ENCODE peak calls at places on chromosome 14, in seven cellular contexts. One of them, this sample, is unnamed.
A peak's percentile ranks its signal among the peaks of the same experiment; 100 is the strongest.

GRCh38 chr14:91409991-91410401 is 7.6 kb downstream of the CCDC88C start:
- DNase-seq in SK-N-SH: no peak
- DNase-seq in GM12878: no peak
- DNase-seq in HCT116: no peak
- DNase-seq in K562: no peak
- DNase-seq in H1: no peak
- DNase-seq in HepG2: no peak
- DNase-seq in this sample: no peak

GRCh38 chr14:93984987-93985410 is 8.6 kb upstream of the ASB2 start:
- DNase-seq in SK-N-SH: peak; percentile 47
- DNase-seq in GM12878: no peak
- DNase-seq in HCT116: peak; percentile 60
- DNase-seq in K562: peak; percentile 32
- DNase-seq in H1: no peak
- DNase-seq in HepG2: peak; percentile 77
- DNase-seq in this sample: peak; percentile 52

GRCh38 chr14:53391156-53391555 is 238.0 kb upstream of the DDHD1 start:
- DNase-seq in SK-N-SH: no peak
- DNase-seq in GM12878: no peak
- DNase-seq in HCT116: peak; percentile 72
- DNase-seq in K562: no peak
- DNase-seq in H1: no peak
- DNase-seq in HepG2: peak; percentile 13
- DNase-seq in this sample: no peak

GRCh38 chr14:70812124-70812818 is 3.0 kb upstream of the MAP3K9 start:
- DNase-seq in SK-N-SH: no peak
- DNase-seq in GM12878: no peak
- DNase-seq in HCT116: no peak
- DNase-seq in K562: no peak
- DNase-seq in H1: no peak
- DNase-seq in HepG2: no peak
- DNase-seq in this sample: peak; percentile 89

GRCh38 chr14:104639889-104640548 is 35.4 kb upstream of the TMEM179 start:
- DNase-seq in SK-N-SH: peak; percentile 97
- DNase-seq in GM12878: no peak
- DNase-seq in HCT116: peak; percentile 27
- DNase-seq in K562: peak; percentile 80
- DNase-seq in H1: peak; percentile 53
- DNase-seq in HepG2: peak; percentile 32
- DNase-seq in this sample: peak; percentile 96

GRCh38 chr14:90445011-90445410 is 48.2 kb downstream of the CALM1 start:
- DNase-seq in SK-N-SH: no peak
- DNase-seq in GM12878: no peak
- DNase-seq in HCT116: no peak
- DNase-seq in K562: peak; percentile 17
- DNase-seq in H1: no peak
- DNase-seq in HepG2: no peak
- DNase-seq in this sample: peak; percentile 60

GRCh38 chr14:51020024-51020710 is 74.7 kb downstream of the TRIM9 start:
- DNase-seq in SK-N-SH: peak; percentile 73
- DNase-seq in GM12878: no peak
- DNase-seq in HCT116: no peak
- DNase-seq in K562: no peak
- DNase-seq in H1: no peak
- DNase-seq in HepG2: no peak
- DNase-seq in this sample: no peak

GRCh38 chr14:42378880-42379279 is 772.2 kb downstream of the LRFN5 start:
- DNase-seq in SK-N-SH: no peak
- DNase-seq in GM12878: no peak
- DNase-seq in HCT116: no peak
- DNase-seq in K562: no peak
- DNase-seq in H1: no peak
- DNase-seq in HepG2: no peak
- DNase-seq in this sample: no peak

GRCh38 chr14:79378020-79378419 is 833.3 kb downstream of the DIO2 start:
- DNase-seq in SK-N-SH: no peak
- DNase-seq in GM12878: no peak
- DNase-seq in HCT116: no peak
- DNase-seq in K562: no peak
- DNase-seq in H1: peak; percentile 59
- DNase-seq in HepG2: no peak
- DNase-seq in this sample: no peak

GRCh38 chr14:30573203-30573814 is 14.4 kb downstream of the G2E3 start:
- DNase-seq in SK-N-SH: no peak
- DNase-seq in GM12878: no peak
- DNase-seq in HCT116: no peak
- DNase-seq in K562: no peak
- DNase-seq in H1: no peak
- DNase-seq in HepG2: no peak
- DNase-seq in this sample: peak; percentile 27

GRCh38 chr14:22768947-22769346 is 2.5 kb downstream of the OXA1L start:
- DNase-seq in SK-N-SH: no peak
- DNase-seq in GM12878: no peak
- DNase-seq in HCT116: no peak
- DNase-seq in K562: no peak
- DNase-seq in H1: no peak
- DNase-seq in HepG2: no peak
- DNase-seq in this sample: no peak

GRCh38 chr14:60485057-60485599 is 735 bp downstream of the C14orf39 start:
- DNase-seq in SK-N-SH: no peak
- DNase-seq in GM12878: no peak
- DNase-seq in HCT116: no peak
- DNase-seq in K562: peak; percentile 15
- DNase-seq in H1: no peak
- DNase-seq in HepG2: no peak
- DNase-seq in this sample: no peak

DNA sequence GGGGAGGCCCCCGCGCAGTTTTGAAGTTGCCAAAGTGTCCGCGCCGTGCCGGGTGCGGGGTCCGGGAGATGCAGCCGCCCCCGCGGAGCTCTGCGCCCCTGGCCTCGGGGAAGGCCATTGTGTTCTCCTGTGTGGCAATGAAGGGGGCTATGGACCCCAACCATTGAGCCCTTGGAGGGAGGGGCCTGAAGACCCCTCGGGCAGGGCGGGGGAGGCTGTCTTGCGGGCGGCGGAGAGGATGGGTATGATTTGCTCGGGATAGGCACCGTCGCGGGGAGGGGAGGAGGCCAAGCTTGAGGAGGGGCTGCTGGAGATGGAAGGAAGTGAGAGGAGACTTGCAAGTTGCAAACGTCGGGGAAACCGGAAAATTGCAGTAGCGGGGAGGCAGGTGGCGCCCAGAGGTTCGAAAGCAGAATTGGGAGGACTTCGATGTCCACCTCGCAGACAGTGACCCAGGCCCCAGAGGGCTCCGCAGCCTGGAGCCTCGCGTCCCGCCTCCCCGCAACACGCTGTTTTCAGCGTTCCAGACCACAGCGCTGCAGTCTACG is 25.4 kb downstream of the BCL11B start:
- DNase-seq in SK-N-SH: no peak
- DNase-seq in GM12878: no peak
- DNase-seq in HCT116: no peak
- DNase-seq in K562: no peak
- DNase-seq in H1: no peak
- DNase-seq in HepG2: no peak
- DNase-seq in this sample: no peak
- TF ChIP-seq JUND in SK-N-SH: no peak
- TF ChIP-seq JUND in GM12878: no peak
- TF ChIP-seq JUND in HCT116: no peak
- TF ChIP-seq JUND in K562: no peak
- TF ChIP-seq JUND in H1: no peak
- TF ChIP-seq JUND in HepG2: no peak
- TF ChIP-seq JUND in this sample: no peak

GRCh38 chr14:100030441-100031153 is 34.6 kb upstream of the EVL start:
- DNase-seq in SK-N-SH: no peak
- DNase-seq in GM12878: no peak
- DNase-seq in HCT116: no peak
- DNase-seq in K562: no peak
- DNase-seq in H1: no peak
- DNase-seq in HepG2: no peak
- DNase-seq in this sample: no peak
- TF ChIP-seq JUND in SK-N-SH: peak; percentile 12
- TF ChIP-seq JUND in GM12878: no peak
- TF ChIP-seq JUND in HCT116: no peak
- TF ChIP-seq JUND in K562: no peak
- TF ChIP-seq JUND in H1: no peak
- TF ChIP-seq JUND in HepG2: no peak
- TF ChIP-seq JUND in this sample: no peak

GRCh38 chr14:74459289-74459946 is 33.4 kb upstream of the SYNDIG1L start:
- DNase-seq in SK-N-SH: peak; percentile 54
- DNase-seq in GM12878: no peak
- DNase-seq in HCT116: no peak
- DNase-seq in K562: peak; percentile 44
- DNase-seq in H1: peak; percentile 33
- DNase-seq in HepG2: peak; percentile 24
- DNase-seq in this sample: no peak
- TF ChIP-seq JUND in SK-N-SH: no peak
- TF ChIP-seq JUND in GM12878: no peak
- TF ChIP-seq JUND in HCT116: no peak
- TF ChIP-seq JUND in K562: peak; percentile 75
- TF ChIP-seq JUND in H1: peak; percentile 91
- TF ChIP-seq JUND in HepG2: no peak
- TF ChIP-seq JUND in this sample: no peak

GRCh38 chr14:100711493-100711892 is 15.2 kb upstream of the DLK1 start:
- DNase-seq in SK-N-SH: no peak
- DNase-seq in GM12878: no peak
- DNase-seq in HCT116: no peak
- DNase-seq in K562: no peak
- DNase-seq in H1: no peak
- DNase-seq in HepG2: no peak
- DNase-seq in this sample: no peak
- TF ChIP-seq JUND in SK-N-SH: no peak
- TF ChIP-seq JUND in GM12878: no peak
- TF ChIP-seq JUND in HCT116: no peak
- TF ChIP-seq JUND in K562: no peak
- TF ChIP-seq JUND in H1: no peak
- TF ChIP-seq JUND in HepG2: no peak
- TF ChIP-seq JUND in this sample: no peak

GRCh38 chr14:57530571-57530970 is 36.9 kb upstream of the CCDC198 start:
- DNase-seq in SK-N-SH: no peak
- DNase-seq in GM12878: no peak
- DNase-seq in HCT116: no peak
- DNase-seq in K562: no peak
- DNase-seq in H1: no peak
- DNase-seq in HepG2: no peak
- DNase-seq in this sample: no peak

DNA sequence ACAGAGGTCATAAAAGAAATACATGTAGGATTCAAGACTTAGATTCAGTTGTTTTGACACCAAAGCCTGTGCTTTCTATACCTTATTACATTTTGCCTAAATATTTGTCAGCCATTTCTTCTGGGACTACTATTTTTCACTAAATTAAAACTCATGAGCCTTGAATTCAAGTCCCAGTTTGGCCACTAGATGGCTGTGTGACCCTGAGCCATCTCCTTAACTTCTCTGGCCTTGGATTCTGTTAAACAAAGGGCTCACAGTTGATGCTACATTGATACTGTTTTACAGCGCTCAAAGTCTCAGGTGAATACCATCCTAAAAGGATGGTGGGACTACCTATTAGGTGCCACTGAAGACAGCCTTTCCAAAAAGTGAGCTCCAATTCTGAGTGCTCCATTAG is 39.6 kb upstream of the CCDC198 start:
- DNase-seq in SK-N-SH: no peak
- DNase-seq in GM12878: peak; percentile 31
- DNase-seq in HCT116: peak; percentile 22
- DNase-seq in K562: no peak
- DNase-seq in H1: no peak
- DNase-seq in HepG2: peak; percentile 12
- DNase-seq in this sample: no peak
- TF ChIP-seq JUND in SK-N-SH: no peak
- TF ChIP-seq JUND in GM12878: no peak
- TF ChIP-seq JUND in HCT116: no peak
- TF ChIP-seq JUND in K562: no peak
- TF ChIP-seq JUND in H1: no peak
- TF ChIP-seq JUND in HepG2: no peak
- TF ChIP-seq JUND in this sample: no peak

DNA sequence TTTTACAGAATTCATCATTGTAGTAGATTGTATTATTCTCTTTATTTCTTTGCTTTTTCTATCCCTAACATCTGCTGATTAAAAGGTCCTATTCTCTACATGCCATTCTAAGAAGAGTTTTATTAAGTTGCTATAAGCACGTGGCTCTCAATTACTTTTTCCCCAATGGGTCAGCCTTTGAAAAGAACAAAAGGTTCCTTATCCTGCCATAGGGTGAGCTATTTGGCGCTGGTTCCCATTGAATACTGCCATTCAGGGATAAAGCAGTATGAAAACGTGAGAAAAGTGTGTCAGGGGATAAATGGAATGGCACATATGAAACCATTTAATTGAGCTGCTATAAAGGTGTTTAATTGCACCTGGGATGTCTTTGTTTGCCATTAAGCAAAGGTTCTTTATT is 80.9 kb downstream of the SYNE2 start:
- DNase-seq in SK-N-SH: no peak
- DNase-seq in GM12878: no peak
- DNase-seq in HCT116: no peak
- DNase-seq in K562: no peak
- DNase-seq in H1: no peak
- DNase-seq in HepG2: no peak
- DNase-seq in this sample: no peak
- TF ChIP-seq JUND in SK-N-SH: no peak
- TF ChIP-seq JUND in GM12878: no peak
- TF ChIP-seq JUND in HCT116: no peak
- TF ChIP-seq JUND in K562: no peak
- TF ChIP-seq JUND in H1: no peak
- TF ChIP-seq JUND in HepG2: no peak
- TF ChIP-seq JUND in this sample: no peak

GRCh38 chr14:74401504-74402241 is 24.3 kb downstream of the SYNDIG1L start:
- DNase-seq in SK-N-SH: peak; percentile 63
- DNase-seq in GM12878: peak; percentile 45
- DNase-seq in HCT116: no peak
- DNase-seq in K562: peak; percentile 14
- DNase-seq in H1: no peak
- DNase-seq in HepG2: no peak
- DNase-seq in this sample: no peak
- TF ChIP-seq JUND in SK-N-SH: no peak
- TF ChIP-seq JUND in GM12878: no peak
- TF ChIP-seq JUND in HCT116: no peak
- TF ChIP-seq JUND in K562: no peak
- TF ChIP-seq JUND in H1: no peak
- TF ChIP-seq JUND in HepG2: no peak
- TF ChIP-seq JUND in this sample: no peak